ENCODE peak calls at places on chromosomes 11 and 22, in four cellular contexts. L, A, N and B are unnamed samples.

GRCh38 chr22:48445113-48445827 is 1382.4 kb downstream of the BRD1 start:
- DNase-seq in L (no peak), A (no peak), N (no peak), B (no peak)

GRCh38 chr11:2574043-2574552 is 125.7 kb downstream of the KCNQ1OT1 start:
- DNase-seq in L (no peak), A (no peak), N (no peak), B (no peak)

GRCh38 chr22:49354516-49355205 is 473.0 kb downstream of the BRD1 start:
- DNase-seq in L (no peak), A (no peak), N (no peak), B (no peak)

GRCh38 chr22:36197065-36197440 is 4.6 kb downstream of the APOL4 start:
- DNase-seq in L (no peak), A (no peak), N (no peak), B (peak)

GRCh38 chr22:19875531-19876313 is 21.0 kb upstream of the GNB1L start:
- DNase-seq in L (no peak), A (no peak), N (no peak), B (no peak)

GRCh38 chr11:79864882-79865281 is 424.1 kb upstream of the TENM4 start:
- DNase-seq in L (peak), A (no peak), N (no peak), B (no peak)

GRCh38 chr11:17479284-17480214 is 2.9 kb upstream of the ABCC8 start:
- DNase-seq in L (peak), A (peak), N (peak), B (peak)

GRCh38 chr11:74084796-74085541 is 76.1 kb upstream of the UCP3 start:
- DNase-seq in L (no peak), A (no peak), N (peak), B (no peak)

GRCh38 chr22:21634081-21634480 is 1.5 kb downstream of the CCDC116 start:
- DNase-seq in L (no peak), A (no peak), N (no peak), B (no peak)

GRCh38 chr22:23269441-23270211 is 89.3 kb downstream of the BCR start:
- DNase-seq in L (no peak), A (no peak), N (no peak), B (no peak)

GRCh38 chr22:47608421-47608820 is 846.0 kb downstream of the TBC1D22A start:
- DNase-seq in L (no peak), A (no peak), N (no peak), B (no peak)

GRCh38 chr22:46525681-46526483 is 11.5 kb downstream of the CELSR1 start:
- DNase-seq in L (no peak), A (no peak), N (no peak), B (no peak)

GRCh38 chr22:31625661-31626426 is 36.2 kb downstream of the PISD start:
- DNase-seq in L (peak), A (no peak), N (no peak), B (peak)

GRCh38 chr11:9056467-9056866 is 34.9 kb downstream of the SCUBE2 start:
- DNase-seq in L (no peak), A (no peak), N (no peak), B (no peak)

GRCh38 chr11:74255741-74256369 is 55.6 kb downstream of the P4HA3 start:
- DNase-seq in L (peak), A (peak), N (peak), B (peak)

GRCh38 chr11:2931771-2932738 is 2.8 kb upstream of the PHLDA2 start:
- DNase-seq in L (no peak), A (no peak), N (no peak), B (no peak)

GRCh38 chr22:48456449-48456848 is 1371.2 kb downstream of the BRD1 start:
- DNase-seq in L (no peak), A (no peak), N (no peak), B (no peak)

GRCh38 chr11:119479685-119480275 is 56.8 kb upstream of the THY1 start:
- DNase-seq in L (no peak), A (no peak), N (peak), B (no peak)